ENCODE peak calls at places on chromosomes 11 and 22, in eight cellular contexts. X is SK-N-SH; O is AG09319; A is HAP-1; R is HTR-8/SVneo; S is left ventricle myocardium superior; V is activated CD8-positive, alpha-beta memory T cell treated with anti-CD3 and anti-CD28 coated beads for 24 hours; K is activated gamma-delta T cell. Y is an unnamed sample.

GRCh38 chr22:26487996-26488395 is 4.3 kb downstream of the SRRD start:
- DNase-seq in S (no peak), R (no peak), A (no peak), K (no peak), V (no peak), O (no peak), X (no peak), Y (no peak)

GRCh38 chr11:73099512-73100266 is 42.4 kb downstream of the FCHSD2 start:
- DNase-seq in X (no peak), K (no peak), R (no peak), A (no peak), V (no peak), O (no peak), S (no peak), Y (no peak)

GRCh38 chr11:86623041-86623621 is 49.3 kb downstream of the ME3 start:
- DNase-seq in K (no peak), S (no peak), V (no peak), O (no peak), X (no peak), A (no peak), R (no peak), Y (no peak)

GRCh38 chr11:87198266-87198881 is 160.6 kb downstream of the TMEM135 start:
- DNase-seq in V (no peak), S (no peak), K (no peak), O (no peak), R (no peak), A (no peak), X (no peak), Y (no peak)

GRCh38 chr11:115267871-115268270 is 236.3 kb downstream of the CADM1 start:
- DNase-seq in X (no peak), O (no peak), V (no peak), R (no peak), K (no peak), S (no peak), A (no peak), Y (no peak)

GRCh38 chr11:95483339-95483738 is 252.3 kb upstream of the SESN3 start:
- DNase-seq in V (no peak), S (no peak), A (no peak), O (no peak), R (no peak), X (no peak), K (no peak), Y (no peak)

GRCh38 chr22:37163618-37164534 is 14.2 kb upstream of the IL2RB start:
- DNase-seq in R (no peak), A (no peak), S (peak; percentile 25), X (no peak), O (no peak), K (peak; percentile 35), V (peak; percentile 88), Y (no peak)

GRCh38 chr11:78684377-78684776 is 109.7 kb upstream of the NARS2 start:
- DNase-seq in R (no peak), K (no peak), A (no peak), V (no peak), S (no peak), X (no peak), O (no peak), Y (no peak)

GRCh38 chr11:1574256-1575242 is 2.5 kb upstream of the DUSP8 start:
- DNase-seq in S (peak; percentile 82), O (no peak), X (peak; percentile 89), K (peak; percentile 41), R (peak; percentile 60), V (peak; percentile 85), A (peak; percentile 77), Y (peak; percentile 75)

GRCh38 chr22:50136431-50137047 is 34.0 kb upstream of the PANX2 start:
- DNase-seq in K (no peak), V (no peak), S (no peak), X (no peak), O (no peak), R (no peak), A (no peak), Y (no peak)

GRCh38 chr11:76314741-76315090 is 66.2 kb downstream of the THAP12 start:
- DNase-seq in R (no peak), O (no peak), X (no peak), V (no peak), A (no peak), S (no peak), K (no peak), Y (peak; percentile 49)

GRCh38 chr11:23217072-23217471 is 356.8 kb upstream of the CCDC179 start:
- DNase-seq in O (no peak), R (no peak), A (no peak), X (no peak), K (no peak), S (no peak), V (no peak), Y (no peak)

GRCh38 chr22:38570841-38571364 is 920 bp upstream of the DMC1 start:
- DNase-seq in O (no peak), R (no peak), X (peak; percentile 26), S (peak; percentile 62), A (peak; percentile 48), K (no peak), V (no peak), Y (peak; percentile 12)

GRCh38 chr11:108561535-108561991 is 32.0 kb downstream of the EXPH5 start:
- DNase-seq in O (no peak), R (no peak), S (no peak), V (no peak), A (no peak), K (no peak), X (no peak), Y (no peak)

GRCh38 chr22:27512283-27512761 is 289.2 kb downstream of the MN1 start:
- DNase-seq in A (no peak), R (peak; percentile 67), V (no peak), O (peak; percentile 74), K (no peak), X (no peak), S (peak; percentile 89), Y (peak; percentile 65)

GRCh38 chr11:17354070-17354924 is 2.7 kb downstream of the NCR3LG1 start:
- DNase-seq in X (peak; percentile 71), A (peak; percentile 87), O (no peak), K (no peak), S (no peak), R (peak; percentile 65), V (peak; percentile 71), Y (peak; percentile 60)

GRCh38 chr11:37320921-37321320 is 722.9 kb upstream of the RAG2 start:
- DNase-seq in R (no peak), A (no peak), O (no peak), V (no peak), K (no peak), S (no peak), X (no peak), Y (no peak)

GRCh38 chr11:85643255-85643654 is 4.5 kb upstream of the TMEM126A start:
- DNase-seq in X (no peak), V (no peak), O (no peak), A (peak; percentile 88), K (no peak), R (no peak), S (peak; percentile 47), Y (no peak)

GRCh38 chr11:72719144-72719543 is 33.1 kb downstream of the ARAP1 start:
- DNase-seq in A (no peak), X (no peak), O (no peak), K (no peak), S (peak; percentile 77), R (no peak), V (no peak), Y (no peak)

GRCh38 chr11:390175-390574 is 3.8 kb upstream of the PKP3 start:
- DNase-seq in R (no peak), K (no peak), A (no peak), X (no peak), O (no peak), S (no peak), V (no peak), Y (no peak)

GRCh38 chr22:26172389-26172990 is 3.2 kb downstream of the SEZ6L start:
- DNase-seq in O (no peak), A (peak; percentile 70), V (no peak), K (no peak), R (peak; percentile 6), X (peak; percentile 61), S (peak; percentile 23), Y (peak; percentile 16)

GRCh38 chr22:23220485-23221350 is 40.4 kb downstream of the BCR start:
- DNase-seq in S (peak; percentile 45), K (no peak), A (no peak), X (no peak), R (no peak), O (peak; percentile 50), V (peak; percentile 65), Y (no peak)

GRCh38 chr11:123536690-123537437 is 106.8 kb downstream of the GRAMD1B start:
- DNase-seq in O (no peak), K (no peak), R (no peak), X (no peak), S (no peak), V (no peak), A (no peak), Y (no peak)

GRCh38 chr11:3375552-3375951 is 3.4 kb downstream of the ZNF195 start:
- DNase-seq in X (peak; percentile 76), V (no peak), S (no peak), A (no peak), O (no peak), K (no peak), R (no peak), Y (no peak)

GRCh38 chr11:102116453-102117205 is 6.4 kb downstream of the YAP1 start:
- DNase-seq in V (no peak), R (no peak), K (no peak), S (no peak), A (no peak), O (no peak), X (no peak), Y (no peak)

GRCh38 chr11:11370263-11371060 is 17.4 kb upstream of the CSNK2A3 start:
- DNase-seq in X (no peak), S (no peak), V (no peak), O (no peak), K (no peak), A (no peak), R (no peak), Y (no peak)

GRCh38 chr22:38782402-38783094 is 11.4 kb downstream of the DNAL4 start:
- DNase-seq in X (no peak), R (no peak), S (no peak), K (no peak), O (no peak), V (no peak), A (peak; percentile 37), Y (peak; percentile 54)

Y was measured in H54.